ENCODE peak calls at places on chromosomes 1 and 21, in five cellular contexts. X is HepG2, P is K562, Z is HCT116, T is H1. S is an unnamed sample.

GRCh38 chr1:228508253-228508652 is 21.1 kb downstream of the RNF187 start:
- DNase-seq in X (no peak), P (no peak), Z (no peak), T (no peak), S (no peak)

GRCh38 chr1:19352839-19353238 is 40.7 kb downstream of the SLC66A1 start:
- DNase-seq in X (no peak), P (no peak), Z (no peak), T (no peak), S (no peak)

GRCh38 chr1:223620297-223620900 is 45.1 kb downstream of the CAPN8 start:
- DNase-seq in X (no peak), P (peak; percentile 36), Z (no peak), T (no peak), S (no peak)

GRCh38 chr1:69403911-69404310 is 163.8 kb upstream of the LRRC7 start:
- DNase-seq in X (no peak), P (no peak), Z (no peak), T (no peak), S (no peak)

GRCh38 chr1:177383715-177384114 is 213.0 kb downstream of the BRINP2 start:
- DNase-seq in X (no peak), P (no peak), Z (no peak), T (no peak), S (no peak)

GRCh38 chr21:45466330-45467220 is 61.6 kb downstream of the COL18A1 start:
- DNase-seq in X (no peak), P (no peak), Z (no peak), T (no peak), S (no peak)

GRCh38 chr1:224205438-224205840 is 22.4 kb downstream of the DEGS1 start:
- DNase-seq in X (peak; percentile 7), P (peak; percentile 77), Z (no peak), T (no peak), S (peak; percentile 47)

GRCh38 chr21:38037416-38037815 is 121.2 kb upstream of the KCNJ6 start:
- DNase-seq in X (no peak), P (no peak), Z (no peak), T (no peak), S (no peak)

GRCh38 chr1:218209351-218209861 is 75.7 kb upstream of the RRP15 start:
- DNase-seq in X (no peak), P (no peak), Z (peak; percentile 21), T (no peak), S (no peak)

GRCh38 chr1:65985393-65986066 is 192.8 kb downstream of the PDE4B start:
- DNase-seq in X (no peak), P (no peak), Z (no peak), T (no peak), S (no peak)

GRCh38 chr1:31751822-31752241 is 12.3 kb downstream of the ADGRB2 start:
- DNase-seq in X (no peak), P (no peak), Z (no peak), T (no peak), S (no peak)

GRCh38 chr1:55702064-55702463 is 486.9 kb upstream of the USP24 start:
- DNase-seq in X (peak; percentile 24), P (peak; percentile 9), Z (peak; percentile 19), T (no peak), S (no peak)

GRCh38 chr1:231171623-231172197 is 9.9 kb downstream of the TRIM67 start:
- DNase-seq in X (no peak), P (no peak), Z (no peak), T (no peak), S (no peak)

GRCh38 chr1:37156646-37157045 is 122.3 kb upstream of the GRIK3 start:
- DNase-seq in X (no peak), P (no peak), Z (peak; percentile 10), T (no peak), S (no peak)

GRCh38 chr1:119827010-119827409 is 15.8 kb upstream of the REG4 start:
- DNase-seq in X (no peak), P (peak; percentile 38), Z (no peak), T (peak; percentile 41), S (no peak)

GRCh38 chr1:95226781-95227660 is 7.0 kb upstream of the RWDD3 start:
- DNase-seq in X (no peak), P (no peak), Z (no peak), T (no peak), S (no peak)

GRCh38 chr21:44433791-44434567 is 21.3 kb upstream of the LRRC3 start:
- DNase-seq in X (no peak), P (no peak), Z (no peak), T (peak; percentile 33), S (no peak)

GRCh38 chr1:161305872-161306519 is 3.8 kb downstream of the MPZ start:
- DNase-seq in X (peak; percentile 47), P (peak; percentile 91), Z (peak; percentile 80), T (peak; percentile 97), S (peak; percentile 65)

GRCh38 chr1:112544011-112544688 is 35.4 kb downstream of the WNT2B start:
- DNase-seq in X (peak; percentile 41), P (peak; percentile 10), Z (peak; percentile 78), T (no peak), S (no peak)

GRCh38 chr1:188689542-188689941 is 1788.1 kb downstream of the BRINP3 start:
- DNase-seq in X (no peak), P (no peak), Z (peak; percentile 51), T (no peak), S (no peak)

GRCh38 chr1:172343246-172344099 is 77.0 kb upstream of the C1orf105 start:
- DNase-seq in X (no peak), P (no peak), Z (no peak), T (no peak), S (no peak)

GRCh38 chr1:211326528-211327340 is at the start of gene TRAF5:
- DNase-seq in X (no peak), P (peak; percentile 71), Z (no peak), T (peak; percentile 82), S (no peak)

GRCh38 chr1:216464489-216464888 is 41.2 kb upstream of the USH2A start:
- DNase-seq in X (peak; percentile 23), P (no peak), Z (no peak), T (no peak), S (no peak)

GRCh38 chr21:45138199-45139002 is 64.0 kb downstream of the ADARB1 start:
- DNase-seq in X (peak; percentile 59), P (peak; percentile 95), Z (peak; percentile 52), T (peak; percentile 88), S (no peak)

GRCh38 chr1:108199231-108199657 is 899 bp downstream of the SLC25A24 start:
- DNase-seq in X (peak; percentile 20), P (peak; percentile 50), Z (peak; percentile 16), T (no peak), S (no peak)

GRCh38 chr1:212178830-212179370 is 106.3 kb upstream of the PPP2R5A start:
- DNase-seq in X (no peak), P (no peak), Z (no peak), T (no peak), S (no peak)

GRCh38 chr1:243924588-243925349 is 74.7 kb upstream of the AKT3 start:
- DNase-seq in X (no peak), P (no peak), Z (no peak), T (no peak), S (no peak)

GRCh38 chr1:100866041-100866900 is 28.4 kb downstream of the EXTL2 start:
- DNase-seq in X (peak; percentile 10), P (peak; percentile 48), Z (peak; percentile 15), T (no peak), S (no peak)

GRCh38 chr1:84701366-84701765 is 11.1 kb upstream of the SSX2IP start:
- DNase-seq in X (no peak), P (no peak), Z (no peak), T (no peak), S (no peak)

GRCh38 chr1:10401281-10401680 is 2.4 kb downstream of the PGD start:
- DNase-seq in X (peak; percentile 39), P (no peak), Z (no peak), T (no peak), S (no peak)

GRCh38 chr21:20169812-20170576 is 828.2 kb upstream of the NCAM2 start:
- DNase-seq in X (no peak), P (peak; percentile 11), Z (no peak), T (no peak), S (no peak)
- H2AFZ ChIP-seq in X (no peak overlapping the region), P (peak overlapping the region; percentile 55), Z (no peak overlapping the region), T (no peak overlapping the region), S (no peak overlapping the region)

GRCh38 chr21:41598561-41599511 is 90.9 kb upstream of the TMPRSS2 start:
- DNase-seq in X (no peak), P (no peak), Z (no peak), T (no peak), S (no peak)

GRCh38 chr21:41600116-41600515 is 92.2 kb upstream of the TMPRSS2 start:
- DNase-seq in X (no peak), P (no peak), Z (no peak), T (no peak), S (no peak)

GRCh38 chr21:41601573-41602371 is 93.8 kb upstream of the TMPRSS2 start:
- DNase-seq in X (no peak), P (no peak), Z (no peak), T (no peak), S (peak; percentile 16)

GRCh38 chr21:41600961-41601572 is 93.1 kb upstream of the TMPRSS2 start:
- DNase-seq in X (no peak), P (no peak), Z (no peak), T (no peak), S (no peak)

GRCh38 chr21:41600556-41600955 is 92.6 kb upstream of the TMPRSS2 start:
- DNase-seq in X (no peak), P (no peak), Z (no peak), T (no peak), S (no peak)
- TF ChIP-seq ATF3 in X (no peak), P (no peak), Z (no peak), T (no peak), S (no peak)

GRCh38 chr1:151858886-151859665 is 5.6 kb upstream of the THEM5 start:
- DNase-seq in X (no peak), P (no peak), Z (no peak), T (peak; percentile 22), S (no peak)

GRCh38 chr1:151860504-151861187 is 7.1 kb upstream of the THEM5 start:
- DNase-seq in X (no peak), P (no peak), Z (no peak), T (no peak), S (no peak)

GRCh38 chr1:151858030-151858746 is 4.7 kb upstream of the THEM5 start:
- DNase-seq in X (no peak), P (no peak), Z (no peak), T (peak; percentile 19), S (no peak)

GRCh38 chr1:151862604-151863003 is 9.1 kb upstream of the THEM5 start:
- DNase-seq in X (no peak), P (peak; percentile 27), Z (no peak), T (no peak), S (no peak)

GRCh38 chr1:151859814-151860405 is 6.4 kb upstream of the THEM5 start:
- DNase-seq in X (no peak), P (no peak), Z (no peak), T (no peak), S (no peak)
- H2AFZ ChIP-seq in X (no peak overlapping the region), P (no peak overlapping the region), Z (no peak overlapping the region), T (no peak overlapping the region), S (peak overlapping the region; percentile 15)

GRCh38 chr1:236084386-236084730 is 19.5 kb upstream of the NID1 start:
- DNase-seq in X (no peak), P (no peak), Z (no peak), T (no peak), S (no peak)

GRCh38 chr1:236082511-236082910 is 17.6 kb upstream of the NID1 start:
- DNase-seq in X (no peak), P (no peak), Z (no peak), T (no peak), S (no peak)

GRCh38 chr1:236081546-236082227 is 16.8 kb upstream of the NID1 start:
- DNase-seq in X (no peak), P (no peak), Z (no peak), T (no peak), S (no peak)

GRCh38 chr1:236085545-236086159 is 20.8 kb upstream of the NID1 start:
- DNase-seq in X (no peak), P (no peak), Z (no peak), T (no peak), S (no peak)

GRCh38 chr1:236083650-236084385 is 18.9 kb upstream of the NID1 start:
- DNase-seq in X (no peak), P (no peak), Z (no peak), T (no peak), S (no peak)
- TF ChIP-seq ATF3 in X (no peak), P (no peak), Z (no peak), T (no peak), S (no peak)

S was measured in GM12878.